ENCODE peak calls at places on chromosomes 6 and 20, in four cellular contexts. W is epithelial cell of esophagus, Y is GM12878, R is heart left ventricle. T is an unnamed sample.

GRCh38 chr6:159042003-159042823 is 2.6 kb downstream of the TAGAP start:
- DNase-seq in W (peak), Y (peak), R (peak), T (peak)

GRCh38 chr20:62003567-62004405 is 61.9 kb downstream of the TAF4 start:
- DNase-seq in W (no peak), Y (no peak), R (no peak), T (no peak)

GRCh38 chr20:50372770-50373088 is 137.5 kb upstream of the PTPN1 start:
- DNase-seq in W (peak), Y (no peak), R (no peak), T (no peak)

GRCh38 chr6:127342296-127342945 is 988 bp downstream of the ECHDC1 start:
- DNase-seq in W (no peak), Y (no peak), R (no peak), T (no peak)

GRCh38 chr6:163998496-163998895 is 584.0 kb downstream of the QKI start:
- DNase-seq in W (no peak), Y (no peak), R (no peak), T (no peak)

GRCh38 chr6:12182676-12183075 is 107.5 kb upstream of the EDN1 start:
- DNase-seq in W (peak), Y (no peak), R (no peak), T (no peak)

GRCh38 chr6:88165877-88166492 is at the start of gene CNR1:
- DNase-seq in W (peak), Y (no peak), R (peak), T (peak)

GRCh38 chr6:77457720-77458349 is 5.5 kb downstream of the HTR1B start:
- DNase-seq in W (peak), Y (no peak), R (peak), T (peak)

GRCh38 chr6:157825243-157825904 is 2.3 kb downstream of the SNX9 start:
- DNase-seq in W (no peak), Y (no peak), R (no peak), T (no peak)

GRCh38 chr20:63932606-63933160 is 23.5 kb downstream of the UCKL1 start:
- DNase-seq in W (no peak), Y (no peak), R (peak), T (no peak)

GRCh38 chr6:156410649-156411048 is 366.5 kb upstream of the ARID1B start:
- DNase-seq in W (no peak), Y (no peak), R (no peak), T (no peak)

GRCh38 chr6:166655713-166656265 is 28.7 kb upstream of the RPS6KA2 start:
- DNase-seq in W (no peak), Y (no peak), R (no peak), T (no peak)

GRCh38 chr6:311679-312220 is 19.5 kb downstream of the DUSP22 start:
- DNase-seq in W (no peak), Y (no peak), R (peak), T (no peak)

GRCh38 chr6:44148306-44148705 is 10.3 kb upstream of the CAPN11 start:
- DNase-seq in W (no peak), Y (no peak), R (no peak), T (no peak)

GRCh38 chr6:12271594-12271993 is 18.6 kb upstream of the EDN1 start:
- DNase-seq in W (no peak), Y (no peak), R (no peak), T (no peak)

GRCh38 chr6:150756170-150756569 is 109.3 kb upstream of the MTHFD1L start:
- DNase-seq in W (no peak), Y (no peak), R (no peak), T (no peak)

GRCh38 chr6:15079288-15079817 is 166.5 kb upstream of the JARID2 start:
- DNase-seq in W (no peak), Y (no peak), R (no peak), T (no peak)

GRCh38 chr20:23622839-23623343 is 14.9 kb downstream of the CST3 start:
- DNase-seq in W (peak), Y (no peak), R (peak), T (peak)

GRCh38 chr6:140134224-140134623 is 759.8 kb upstream of the CITED2 start:
- DNase-seq in W (no peak), Y (no peak), R (no peak), T (no peak)

GRCh38 chr6:30037182-30037788 is 23.8 kb upstream of the POLR1H start:
- DNase-seq in W (peak), Y (no peak), R (no peak), T (no peak)

GRCh38 chr6:135289816-135290215 is 108.7 kb downstream of the MYB start:
- DNase-seq in W (no peak), Y (no peak), R (no peak), T (no peak)

GRCh38 chr6:82951389-82951788 is 114.3 kb downstream of the UBE3D start:
- DNase-seq in W (peak), Y (no peak), R (no peak), T (no peak)

GRCh38 chr6:37517411-37517812 is 17.7 kb upstream of the CCDC167 start:
- DNase-seq in W (no peak), Y (no peak), R (no peak), T (no peak)

GRCh38 chr6:126718600-126719327 is 378.8 kb downstream of the CENPW start:
- DNase-seq in W (no peak), Y (peak), R (no peak), T (no peak)

GRCh38 chr20:10114598-10114997 is 79.8 kb downstream of the ANKEF1 start:
- DNase-seq in W (no peak), Y (no peak), R (no peak), T (no peak)

GRCh38 chr6:39367661-39368060 is 45.2 kb upstream of the KCNK16 start:
- DNase-seq in W (no peak), Y (no peak), R (no peak), T (no peak)

GRCh38 chr6:155660243-155660977 is 204.8 kb upstream of the NOX3 start:
- DNase-seq in W (no peak), Y (no peak), R (no peak), T (no peak)

GRCh38 chr20:10263385-10264165 is 44.9 kb downstream of the SNAP25 start:
- DNase-seq in W (no peak), Y (no peak), R (no peak), T (no peak)

DNA sequence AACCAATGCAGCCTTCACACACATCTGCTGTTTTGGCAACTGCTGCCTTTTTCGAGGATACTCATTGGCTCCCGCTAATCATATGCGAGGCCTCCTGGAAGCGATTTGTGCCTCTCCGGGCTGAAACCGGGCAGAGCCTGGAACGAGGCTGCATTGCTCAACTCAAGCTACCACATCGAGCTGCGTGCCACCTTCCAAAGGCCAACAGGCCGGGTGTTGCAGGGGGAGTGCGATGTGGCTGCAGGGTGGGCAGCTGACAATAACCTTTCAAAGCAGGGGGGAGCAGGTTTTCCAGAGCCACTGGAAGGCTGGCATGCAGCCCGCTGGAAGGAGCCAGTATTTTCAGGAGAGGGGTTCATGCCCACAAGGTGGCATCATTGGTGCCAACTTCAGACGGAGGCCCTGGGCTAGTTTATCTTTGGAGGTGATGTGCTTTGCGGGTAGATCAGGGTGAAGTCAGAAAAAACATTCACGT is 122.6 kb upstream of the IFNGR1 start:
- DNase-seq in W (peak), Y (no peak), R (no peak), T (peak)
- TF ChIP-seq CTCF in W (no peak), Y (peak), R (no peak), T (no peak)

GRCh38 chr6:116571683-116572000 is 338 bp downstream of the RWDD1 start:
- DNase-seq in W (no peak), Y (no peak), R (no peak), T (no peak)

GRCh38 chr6:116572162-116572561 is 858 bp downstream of the RWDD1 start:
- DNase-seq in W (peak), Y (no peak), R (peak), T (no peak)

GRCh38 chr6:116568851-116569755 is 2.2 kb upstream of the RWDD1 start:
- DNase-seq in W (peak), Y (no peak), R (no peak), T (no peak)

GRCh38 chr6:116568111-116568510 is 3.2 kb upstream of the RWDD1 start:
- DNase-seq in W (no peak), Y (no peak), R (no peak), T (no peak)

DNA sequence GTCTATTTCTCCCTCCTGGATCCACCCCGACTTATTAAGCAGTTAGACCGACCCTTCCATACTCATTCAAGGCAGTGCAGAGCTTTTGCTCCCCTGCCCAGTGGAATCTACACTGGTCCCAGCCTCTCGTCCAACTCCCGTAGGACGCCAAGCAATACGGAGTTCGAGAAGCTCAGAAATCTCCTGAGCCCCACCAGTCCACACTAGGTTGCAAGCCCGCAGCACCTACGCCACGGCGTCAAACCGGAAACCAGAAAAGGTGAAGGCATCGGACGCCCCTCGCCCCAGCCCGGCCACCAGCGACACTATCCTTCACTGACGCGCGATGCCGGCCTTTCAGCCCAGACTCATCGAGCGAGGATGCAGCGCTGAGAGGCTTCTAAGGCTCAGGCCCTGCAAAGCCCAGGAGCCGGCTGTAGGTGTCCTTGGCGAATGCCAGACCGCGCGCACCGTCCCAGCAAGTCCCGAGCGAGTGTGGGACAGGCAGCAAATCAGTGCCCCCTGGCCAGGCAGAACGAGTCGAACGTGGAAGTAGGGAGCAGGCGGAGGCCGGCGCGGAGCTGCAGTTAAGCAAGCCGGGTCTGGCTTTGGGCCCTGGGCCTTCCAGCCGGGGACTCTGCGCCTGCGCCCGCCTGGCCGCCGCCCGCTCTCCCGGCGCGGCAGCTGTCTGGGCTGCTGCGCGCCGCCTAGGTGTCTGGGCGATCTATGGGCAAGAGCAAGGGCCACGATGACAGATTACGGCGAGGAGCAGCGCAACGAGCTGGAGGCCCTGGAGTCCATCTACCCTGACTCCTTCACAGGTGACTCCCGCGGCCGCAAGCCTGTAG is at the start of gene RWDD1:
- DNase-seq in W (peak), Y (peak), R (peak), T (peak)
- TF ChIP-seq CTCF in W (no peak), Y (peak), R (no peak), T (no peak)

GRCh38 chr6:111804627-111805235 is 68.5 kb downstream of the FYN start:
- DNase-seq in W (no peak), Y (peak), R (no peak), T (no peak)
- TF ChIP-seq CTCF in W (no peak), Y (peak), R (no peak), T (peak)

DNA sequence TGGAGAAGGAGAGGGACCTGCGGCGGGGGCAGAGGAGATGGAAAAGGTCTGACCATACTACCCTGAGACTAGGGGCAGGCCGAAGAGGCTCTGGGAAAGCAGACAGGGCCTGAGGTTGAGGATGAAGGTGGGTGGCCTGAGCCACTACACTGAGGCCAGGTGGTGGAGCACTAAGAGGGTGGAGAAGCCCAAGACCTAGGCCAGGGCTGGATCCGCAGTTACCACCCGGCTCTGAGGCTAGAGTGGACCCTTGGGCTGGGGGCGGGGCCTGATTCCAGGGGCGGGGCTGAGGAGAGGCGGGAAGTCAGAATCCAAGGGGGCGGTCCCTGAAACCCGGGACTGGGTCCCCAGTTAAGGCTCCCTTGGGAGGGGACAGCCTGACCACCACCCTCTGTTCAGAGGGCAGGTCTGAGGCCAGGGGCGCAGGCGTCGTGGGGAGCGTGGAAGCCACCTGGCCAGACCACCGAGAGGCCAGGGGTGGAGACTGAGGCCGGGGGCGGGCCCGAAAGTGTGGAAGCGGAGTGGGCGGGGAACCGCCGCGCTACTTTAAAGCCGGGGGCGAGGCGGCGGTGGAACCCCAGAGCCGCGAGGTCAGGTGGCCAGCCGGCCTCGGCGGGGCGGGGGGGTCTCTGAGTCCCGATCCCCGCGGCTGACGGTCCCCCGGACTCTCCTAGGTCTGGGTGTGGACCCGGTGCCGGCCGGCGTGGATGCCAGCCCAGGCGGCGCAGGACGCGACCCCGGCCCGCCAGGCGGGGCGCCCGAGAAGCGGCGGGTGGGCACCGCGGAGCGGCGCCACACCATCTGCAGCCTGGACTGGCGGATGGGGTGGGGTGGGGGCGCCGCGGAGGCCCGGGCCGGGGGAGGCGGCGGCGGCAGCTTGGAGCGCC is 8.3 kb downstream of the CCM2L start:
- DNase-seq in W (peak), Y (no peak), R (peak), T (no peak)
- TF ChIP-seq CTCF in W (no peak), Y (no peak), R (no peak), T (no peak)

GRCh38 chr6:148612043-148612442 is 134.8 kb upstream of the UST start:
- DNase-seq in W (no peak), Y (no peak), R (no peak), T (no peak)

GRCh38 chr6:148611213-148611612 is 135.6 kb upstream of the UST start:
- DNase-seq in W (peak), Y (no peak), R (peak), T (peak)

GRCh38 chr6:148608211-148608951 is 138.4 kb upstream of the UST start:
- DNase-seq in W (peak), Y (no peak), R (no peak), T (no peak)
- TF ChIP-seq CTCF in W (peak), Y (peak), R (peak), T (peak)

DNA sequence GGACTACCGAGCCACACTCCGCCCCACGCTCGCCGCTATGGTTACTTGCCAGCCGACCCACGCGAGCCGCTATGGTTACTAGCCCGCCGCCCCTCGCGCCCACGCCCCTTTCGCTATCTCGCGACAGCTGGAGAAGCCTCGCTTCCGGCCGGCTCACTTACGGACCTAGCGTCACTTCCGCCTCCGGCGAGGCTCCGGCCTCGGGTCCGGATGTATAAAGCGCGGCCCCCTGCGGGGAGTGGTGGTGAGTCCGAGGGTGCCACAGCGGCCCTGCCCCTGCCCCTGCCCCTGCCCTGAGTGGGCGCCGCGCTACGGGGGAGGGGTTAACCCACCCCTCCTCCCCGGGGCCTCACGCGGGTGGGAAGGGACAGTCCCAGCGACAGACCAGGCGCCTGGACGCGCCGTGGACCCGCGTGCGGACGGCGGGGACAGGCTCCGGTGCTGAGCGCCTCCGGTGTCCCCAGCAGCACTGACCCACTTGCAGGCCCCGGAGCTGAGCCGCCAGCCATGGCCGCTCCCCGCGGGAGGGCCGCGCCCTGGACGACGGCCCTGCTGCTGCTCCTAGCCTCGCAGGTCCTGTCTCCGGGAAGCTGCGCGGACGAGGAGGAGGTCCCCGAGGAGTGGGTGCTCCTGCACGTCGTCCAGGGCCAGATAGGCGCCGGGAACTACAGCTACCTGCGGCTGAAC is at the start of the genes C6orf120 and WDR27:
- DNase-seq in W (peak), Y (peak), R (peak), T (peak)
- TF ChIP-seq CTCF in W (no peak), Y (peak), R (no peak), T (no peak)

DNA sequence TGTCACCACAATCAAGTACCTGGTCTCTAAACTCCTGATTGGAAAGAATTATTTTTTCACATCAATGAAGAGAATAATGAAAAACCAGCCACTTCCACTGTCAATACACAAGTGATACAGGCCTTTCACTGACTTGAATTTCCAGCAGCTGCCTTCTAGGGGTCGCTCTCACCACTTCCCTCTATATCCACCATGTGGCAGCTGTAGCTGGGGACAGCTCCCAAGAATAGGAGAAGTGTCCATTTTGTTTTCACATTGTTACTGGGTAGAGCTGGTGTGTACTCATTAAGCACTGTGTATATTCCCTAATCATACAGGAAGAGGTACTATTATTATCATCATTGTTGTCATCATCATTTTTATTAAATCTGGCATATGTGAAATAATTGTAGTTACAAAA is 438.4 kb upstream of the SPTLC3 start:
- DNase-seq in W (peak), Y (no peak), R (no peak), T (no peak)
- TF ChIP-seq CTCF in W (peak), Y (no peak), R (no peak), T (no peak)

GRCh38 chr6:89311853-89312531 is 3.1 kb downstream of the GABRR2 start:
- DNase-seq in W (peak), Y (no peak), R (peak), T (no peak)
- TF ChIP-seq CTCF in W (peak), Y (no peak), R (peak), T (peak)